ENCODE peak calls at places on chromosomes 3 and 15, in four cellular contexts. O is epithelial cell of proximal tubule, N is PC-9, E is cardiac fibroblast. Z is an unnamed sample.

GRCh38 chr15:51833782-51834181 is 4.3 kb downstream of the TMOD3 start:
- DNase-seq in O (no peak), E (no peak), N (no peak), Z (no peak)

GRCh38 chr3:141699907-141700306 is 38.2 kb upstream of the RNF7 start:
- DNase-seq in E (peak; percentile 12), O (no peak), N (no peak), Z (no peak)

GRCh38 chr3:124078978-124079911 is 87.3 kb upstream of the ROPN1 start:
- DNase-seq in E (peak; percentile 63), N (no peak), O (no peak), Z (no peak)

GRCh38 chr3:186697510-186697909 is 19.6 kb upstream of the KNG1 start:
- DNase-seq in E (no peak), N (no peak), O (no peak), Z (no peak)

GRCh38 chr3:4472766-4473165 is 5.7 kb upstream of the SUMF1 start:
- DNase-seq in E (no peak), O (no peak), N (no peak), Z (no peak)

GRCh38 chr3:184654375-184654774 is 57.5 kb downstream of the MAGEF1 start:
- DNase-seq in O (no peak), E (no peak), N (no peak), Z (no peak)

GRCh38 chr3:26807272-26807671 is 184.7 kb downstream of the LRRC3B start:
- DNase-seq in N (no peak), E (no peak), O (no peak), Z (no peak)

GRCh38 chr3:11373645-11374044 is 101.4 kb downstream of the ATG7 start:
- DNase-seq in N (no peak), O (no peak), E (no peak), Z (no peak)

GRCh38 chr3:12993022-12993622 is 80.1 kb downstream of the IQSEC1 start:
- DNase-seq in N (no peak), O (no peak), E (no peak), Z (no peak)

GRCh38 chr3:59426851-59427565 is 377.2 kb upstream of the CFAP20DC start:
- DNase-seq in O (no peak), N (no peak), E (peak; percentile 79), Z (no peak)

GRCh38 chr3:123774474-123774873 is 109.7 kb downstream of the MYLK start:
- DNase-seq in E (no peak), O (no peak), N (no peak), Z (no peak)

GRCh38 chr15:70559223-70559823 is 204.0 kb downstream of the UACA start:
- DNase-seq in E (peak; percentile 18), O (no peak), N (no peak), Z (no peak)

GRCh38 chr3:138438896-138439295 is 4.5 kb downstream of the ESYT3 start:
- DNase-seq in O (no peak), N (no peak), E (no peak), Z (no peak)

GRCh38 chr15:38398134-38398533 is 55.8 kb upstream of the FAM98B start:
- DNase-seq in O (peak; percentile 89), E (peak; percentile 97), N (no peak), Z (no peak)

GRCh38 chr3:107904536-107905066 is 186.2 kb downstream of the CD47 start:
- DNase-seq in N (no peak), E (no peak), O (no peak), Z (no peak)

GRCh38 chr15:52503788-52504496 is 24.7 kb downstream of the MYO5A start:
- DNase-seq in O (no peak), E (peak; percentile 41), N (no peak), Z (peak; percentile 53)

GRCh38 chr15:81507831-81508230 is 133.8 kb upstream of the TMC3 start:
- DNase-seq in O (no peak), N (no peak), E (no peak), Z (no peak)

GRCh38 chr15:62280625-62281024 is 115.5 kb upstream of the C2CD4B start:
- DNase-seq in N (no peak), O (no peak), E (no peak), Z (no peak)

GRCh38 chr15:67186226-67186649 is 68.2 kb downstream of the AAGAB start:
- DNase-seq in N (no peak), E (peak; percentile 56), O (no peak), Z (no peak)

GRCh38 chr15:39669671-39670070 is 88.8 kb downstream of the THBS1 start:
- DNase-seq in N (no peak), E (no peak), O (no peak), Z (no peak)

DNA sequence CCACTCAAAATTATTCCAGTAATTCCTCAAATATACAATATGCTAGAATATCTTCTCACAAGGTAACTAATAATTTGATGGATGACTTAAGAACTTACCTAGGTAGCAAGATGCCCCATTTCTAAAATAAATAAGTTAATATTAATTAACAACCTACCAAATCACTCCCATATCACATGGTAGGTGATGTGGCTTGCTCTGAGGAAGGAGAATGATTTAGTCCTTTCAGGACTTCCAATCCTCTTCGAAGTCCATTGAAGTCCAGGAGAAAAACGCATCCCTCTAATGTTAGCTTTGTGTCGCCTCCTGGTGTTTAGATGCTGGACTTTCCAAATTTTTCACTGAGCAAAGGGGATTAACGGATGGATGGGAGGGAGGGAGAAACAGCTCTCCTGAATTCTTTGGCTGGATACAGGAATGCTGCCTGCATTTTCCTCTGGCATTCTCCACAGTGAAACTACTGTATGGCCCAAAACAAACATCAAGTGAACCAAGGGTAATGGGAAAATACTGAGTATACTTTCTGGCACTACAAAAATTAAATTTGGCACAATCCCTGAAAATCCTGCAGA is 58.6 kb downstream of the PRICKLE2 start:
- DNase-seq in N (no peak), O (no peak), E (no peak), Z (no peak)
- TF ChIP-seq CTCF in N (no peak), O (peak; percentile 36), E (peak; percentile 36), Z (no peak)

DNA sequence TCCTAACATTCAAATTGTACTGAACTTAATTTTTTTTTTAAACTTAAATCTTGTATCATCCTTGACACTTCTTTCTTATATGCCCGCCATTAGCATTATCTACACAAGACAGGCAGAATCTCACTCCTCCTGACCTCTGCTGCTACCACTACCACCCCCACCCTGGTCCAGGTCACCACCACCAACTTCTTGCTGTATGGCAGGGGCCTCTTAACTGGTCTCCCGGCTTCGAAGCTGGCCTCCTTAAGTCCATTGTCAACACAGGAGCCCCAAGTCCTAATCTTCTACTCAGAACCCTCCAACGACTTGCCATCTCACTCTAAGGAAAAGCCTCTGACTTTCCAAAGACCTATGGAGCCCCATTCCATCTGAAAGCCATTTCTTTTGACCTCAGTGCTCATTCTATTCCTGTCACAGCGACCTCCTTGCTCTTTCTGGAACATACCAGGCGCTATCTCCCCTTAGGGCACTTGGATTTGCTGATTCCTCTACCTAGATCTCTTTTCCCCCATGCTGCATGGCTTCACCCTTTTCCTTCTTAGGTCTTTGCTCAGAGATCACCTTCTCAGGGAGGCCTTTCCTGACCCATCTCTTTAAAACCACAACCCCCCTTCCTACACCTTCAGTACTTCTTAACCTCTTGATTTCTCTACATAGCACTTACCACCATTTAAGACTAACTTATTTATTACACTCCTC is 2.6 kb downstream of the PRC1 start:
- DNase-seq in E (no peak), N (no peak), O (no peak), Z (no peak)
- H3K4me3 ChIP-seq in E (no peak overlapping the region), N (no peak overlapping the region), O (no peak overlapping the region), Z (no peak overlapping the region)

DNA sequence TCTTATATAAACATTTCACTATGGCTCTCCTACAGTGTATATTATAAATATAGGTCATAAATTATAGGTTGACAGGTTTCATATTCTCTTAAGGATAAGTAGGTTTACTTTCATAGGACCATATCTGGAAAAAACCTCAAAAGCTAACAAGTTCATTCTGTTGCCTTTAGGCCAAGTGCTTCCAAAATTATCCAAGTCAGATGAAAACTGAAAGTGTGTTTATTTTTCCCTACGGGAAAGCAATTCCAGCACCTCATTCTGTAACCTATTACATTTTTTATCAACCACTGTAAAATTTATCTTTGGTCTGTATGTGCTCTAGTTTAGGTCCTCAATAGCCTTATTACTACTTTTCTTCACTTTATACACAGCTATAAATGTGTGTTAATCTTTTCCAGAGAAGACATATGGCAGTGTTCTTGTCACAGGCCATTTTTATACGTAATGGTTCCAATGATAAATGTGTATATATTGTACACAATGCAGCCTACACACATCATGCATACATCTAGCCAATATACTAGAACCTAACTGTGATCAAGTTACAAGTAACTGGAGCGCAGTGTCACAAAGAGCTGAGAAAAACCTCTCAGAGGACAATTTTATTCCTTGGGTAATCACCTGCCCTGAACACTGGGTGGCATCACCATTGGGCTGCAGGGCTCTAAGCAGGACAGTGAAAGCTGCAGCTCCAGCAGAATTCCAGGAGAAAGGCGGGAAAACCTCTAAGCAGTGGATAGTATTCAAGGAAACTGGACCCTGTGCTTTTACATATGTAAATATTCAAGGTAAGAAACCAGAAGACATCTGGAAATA is 251.3 kb downstream of the CTNNB1 start:
- DNase-seq in N (no peak), E (no peak), O (no peak), Z (no peak)
- TF ChIP-seq CTCF in N (no peak), E (no peak), O (peak; percentile 55), Z (no peak)

GRCh38 chr15:69032006-69032405 is 17.5 kb downstream of the NOX5 start:
- DNase-seq in O (no peak), N (no peak), E (no peak), Z (no peak)
- H3K4me3 ChIP-seq in O (peak overlapping the region; percentile 51), N (peak overlapping the region; percentile 2), E (peak overlapping the region; percentile 25), Z (no peak overlapping the region)

GRCh38 chr15:89179966-89180875 is 41.2 kb downstream of the RLBP1 start:
- DNase-seq in N (no peak), O (no peak), E (peak; percentile 60), Z (peak; percentile 39)
- TF ChIP-seq CTCF in N (no peak), O (no peak), E (no peak), Z (no peak)

DNA sequence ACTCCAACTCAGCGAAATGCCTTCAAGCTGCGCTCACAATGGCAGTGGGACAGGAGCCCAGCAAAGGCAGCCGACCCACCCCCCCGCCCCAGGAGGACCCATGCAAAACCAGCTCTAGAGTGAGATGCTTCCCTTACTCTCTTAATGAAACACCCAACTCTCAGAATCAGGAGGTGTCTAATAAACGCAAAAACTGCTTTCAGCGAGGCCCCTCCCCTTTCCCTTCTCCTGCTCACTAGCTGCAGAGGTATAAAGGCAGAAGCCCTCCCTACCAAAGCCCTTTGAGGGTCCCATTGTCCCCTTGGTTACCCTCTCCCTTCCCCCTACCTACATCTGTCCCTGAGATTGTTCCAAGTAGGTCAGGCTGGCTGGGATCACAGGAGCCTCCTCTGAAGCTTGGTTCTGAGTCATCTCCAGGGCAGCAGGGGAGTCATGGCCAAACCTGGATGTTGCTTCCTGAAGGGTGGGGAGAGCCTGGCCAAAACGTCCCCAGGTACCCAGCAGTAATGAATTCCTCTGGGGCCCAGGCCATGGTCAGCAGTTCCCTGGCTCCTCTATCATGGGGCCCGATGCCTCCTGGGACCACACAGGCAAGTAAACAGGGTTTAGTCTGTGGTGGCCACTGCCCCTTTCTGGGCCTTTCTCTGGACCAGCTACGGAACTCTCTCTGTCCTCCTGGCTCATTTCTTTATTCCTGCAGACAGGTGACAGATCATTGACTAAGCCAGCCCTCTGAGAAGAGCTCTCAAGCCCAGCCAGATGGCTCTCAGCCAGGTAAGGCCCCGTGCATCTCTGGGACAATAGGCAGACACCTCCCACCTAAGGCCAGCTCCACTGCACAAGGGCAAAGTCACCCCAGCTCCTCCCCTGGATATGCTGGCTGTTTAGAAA is 8.6 kb downstream of the KLHL25 start:
- DNase-seq in E (peak; percentile 56), N (peak; percentile 70), O (no peak), Z (no peak)
- H3K4me3 ChIP-seq in E (no peak overlapping the region), N (peak overlapping the region; percentile 17), O (peak overlapping the region; percentile 5), Z (no peak overlapping the region)

Z was measured in GM06990.